ENCODE peak calls at places on chromosome 20, in seven cellular contexts. One of them, this sample, is unnamed.

GRCh38 chr20:63310265-63310971 is 17.4 kb downstream of the COL20A1 start:
- DNase-seq in NCI-H1417: peak
- DNase-seq in stimulated activated CD4-positive, alpha-beta T cell treated with anti-CD3 and anti-CD28 coated beads, Interleukin-12 subunit alpha, Interleukin-12 subunit beta, amount 100 ng/mL, for 4 hours: no peak
- DNase-seq in erythroblast: no peak
- DNase-seq in CD4-positive, CD25-positive, alpha-beta regulatory T cell: no peak
- DNase-seq in germinal center: no peak
- DNase-seq in left colon: no peak
- DNase-seq in this sample: no peak

GRCh38 chr20:50188879-50189680 is 1.6 kb upstream of the CEBPB start:
- DNase-seq in NCI-H1417: no peak
- DNase-seq in stimulated activated CD4-positive, alpha-beta T cell treated with anti-CD3 and anti-CD28 coated beads, Interleukin-12 subunit alpha, Interleukin-12 subunit beta, amount 100 ng/mL, for 4 hours: no peak
- DNase-seq in erythroblast: peak
- DNase-seq in CD4-positive, CD25-positive, alpha-beta regulatory T cell: no peak
- DNase-seq in germinal center: no peak
- DNase-seq in left colon: no peak
- DNase-seq in this sample: no peak

GRCh38 chr20:25178563-25179438 is 16.7 kb upstream of the ENTPD6 start:
- DNase-seq in NCI-H1417: peak
- DNase-seq in stimulated activated CD4-positive, alpha-beta T cell treated with anti-CD3 and anti-CD28 coated beads, Interleukin-12 subunit alpha, Interleukin-12 subunit beta, amount 100 ng/mL, for 4 hours: no peak
- DNase-seq in erythroblast: peak
- DNase-seq in CD4-positive, CD25-positive, alpha-beta regulatory T cell: no peak
- DNase-seq in germinal center: no peak
- DNase-seq in left colon: no peak
- DNase-seq in this sample: no peak

GRCh38 chr20:23147964-23148720 is 62.0 kb upstream of the CD93 start:
- DNase-seq in NCI-H1417: no peak
- DNase-seq in stimulated activated CD4-positive, alpha-beta T cell treated with anti-CD3 and anti-CD28 coated beads, Interleukin-12 subunit alpha, Interleukin-12 subunit beta, amount 100 ng/mL, for 4 hours: no peak
- DNase-seq in erythroblast: peak
- DNase-seq in CD4-positive, CD25-positive, alpha-beta regulatory T cell: no peak
- DNase-seq in germinal center: no peak
- DNase-seq in left colon: no peak
- DNase-seq in this sample: no peak

GRCh38 chr20:49583669-49584417 is 15.9 kb upstream of the PTGIS start:
- DNase-seq in NCI-H1417: no peak
- DNase-seq in stimulated activated CD4-positive, alpha-beta T cell treated with anti-CD3 and anti-CD28 coated beads, Interleukin-12 subunit alpha, Interleukin-12 subunit beta, amount 100 ng/mL, for 4 hours: no peak
- DNase-seq in erythroblast: peak
- DNase-seq in CD4-positive, CD25-positive, alpha-beta regulatory T cell: no peak
- DNase-seq in germinal center: no peak
- DNase-seq in left colon: peak
- DNase-seq in this sample: peak

GRCh38 chr20:62314711-62315302 is 12.0 kb downstream of the ADRM1 start:
- DNase-seq in NCI-H1417: no peak
- DNase-seq in stimulated activated CD4-positive, alpha-beta T cell treated with anti-CD3 and anti-CD28 coated beads, Interleukin-12 subunit alpha, Interleukin-12 subunit beta, amount 100 ng/mL, for 4 hours: no peak
- DNase-seq in erythroblast: no peak
- DNase-seq in CD4-positive, CD25-positive, alpha-beta regulatory T cell: no peak
- DNase-seq in germinal center: no peak
- DNase-seq in left colon: no peak
- DNase-seq in this sample: no peak

GRCh38 chr20:64003970-64004725 is 23.2 kb downstream of the PRPF6 start:
- DNase-seq in NCI-H1417: peak
- DNase-seq in stimulated activated CD4-positive, alpha-beta T cell treated with anti-CD3 and anti-CD28 coated beads, Interleukin-12 subunit alpha, Interleukin-12 subunit beta, amount 100 ng/mL, for 4 hours: no peak
- DNase-seq in erythroblast: no peak
- DNase-seq in CD4-positive, CD25-positive, alpha-beta regulatory T cell: no peak
- DNase-seq in germinal center: no peak
- DNase-seq in left colon: no peak
- DNase-seq in this sample: no peak

GRCh38 chr20:58342104-58342945 is 32.8 kb downstream of the RAB22A start:
- DNase-seq in NCI-H1417: no peak
- DNase-seq in stimulated activated CD4-positive, alpha-beta T cell treated with anti-CD3 and anti-CD28 coated beads, Interleukin-12 subunit alpha, Interleukin-12 subunit beta, amount 100 ng/mL, for 4 hours: no peak
- DNase-seq in erythroblast: no peak
- DNase-seq in CD4-positive, CD25-positive, alpha-beta regulatory T cell: no peak
- DNase-seq in germinal center: no peak
- DNase-seq in left colon: no peak
- DNase-seq in this sample: no peak

GRCh38 chr20:58389324-58389967 is 417 bp downstream of the VAPB start:
- DNase-seq in NCI-H1417: peak
- DNase-seq in stimulated activated CD4-positive, alpha-beta T cell treated with anti-CD3 and anti-CD28 coated beads, Interleukin-12 subunit alpha, Interleukin-12 subunit beta, amount 100 ng/mL, for 4 hours: peak
- DNase-seq in erythroblast: peak
- DNase-seq in CD4-positive, CD25-positive, alpha-beta regulatory T cell: no peak
- DNase-seq in germinal center: peak
- DNase-seq in left colon: no peak
- DNase-seq in this sample: peak

GRCh38 chr20:13863244-13863643 is 78.4 kb downstream of the NDUFAF5 start:
- DNase-seq in NCI-H1417: no peak
- DNase-seq in stimulated activated CD4-positive, alpha-beta T cell treated with anti-CD3 and anti-CD28 coated beads, Interleukin-12 subunit alpha, Interleukin-12 subunit beta, amount 100 ng/mL, for 4 hours: no peak
- DNase-seq in erythroblast: no peak
- DNase-seq in CD4-positive, CD25-positive, alpha-beta regulatory T cell: no peak
- DNase-seq in germinal center: no peak
- DNase-seq in left colon: no peak
- DNase-seq in this sample: no peak

GRCh38 chr20:31698803-31699718 is 23.6 kb downstream of the BCL2L1 start:
- DNase-seq in NCI-H1417: peak
- DNase-seq in stimulated activated CD4-positive, alpha-beta T cell treated with anti-CD3 and anti-CD28 coated beads, Interleukin-12 subunit alpha, Interleukin-12 subunit beta, amount 100 ng/mL, for 4 hours: no peak
- DNase-seq in erythroblast: peak
- DNase-seq in CD4-positive, CD25-positive, alpha-beta regulatory T cell: no peak
- DNase-seq in germinal center: no peak
- DNase-seq in left colon: peak
- DNase-seq in this sample: no peak

GRCh38 chr20:59462249-59462648 is 142.1 kb upstream of the PHACTR3 start:
- DNase-seq in NCI-H1417: no peak
- DNase-seq in stimulated activated CD4-positive, alpha-beta T cell treated with anti-CD3 and anti-CD28 coated beads, Interleukin-12 subunit alpha, Interleukin-12 subunit beta, amount 100 ng/mL, for 4 hours: no peak
- DNase-seq in erythroblast: no peak
- DNase-seq in CD4-positive, CD25-positive, alpha-beta regulatory T cell: no peak
- DNase-seq in germinal center: no peak
- DNase-seq in left colon: no peak
- DNase-seq in this sample: no peak

GRCh38 chr20:31719644-31720485 is 2.8 kb downstream of the BCL2L1 start:
- DNase-seq in NCI-H1417: no peak
- DNase-seq in stimulated activated CD4-positive, alpha-beta T cell treated with anti-CD3 and anti-CD28 coated beads, Interleukin-12 subunit alpha, Interleukin-12 subunit beta, amount 100 ng/mL, for 4 hours: no peak
- DNase-seq in erythroblast: peak
- DNase-seq in CD4-positive, CD25-positive, alpha-beta regulatory T cell: no peak
- DNase-seq in germinal center: peak
- DNase-seq in left colon: peak
- DNase-seq in this sample: no peak

GRCh38 chr20:63241272-63241671 is 5.6 kb downstream of the BIRC7 start:
- DNase-seq in NCI-H1417: no peak
- DNase-seq in stimulated activated CD4-positive, alpha-beta T cell treated with anti-CD3 and anti-CD28 coated beads, Interleukin-12 subunit alpha, Interleukin-12 subunit beta, amount 100 ng/mL, for 4 hours: no peak
- DNase-seq in erythroblast: no peak
- DNase-seq in CD4-positive, CD25-positive, alpha-beta regulatory T cell: no peak
- DNase-seq in germinal center: no peak
- DNase-seq in left colon: no peak
- DNase-seq in this sample: no peak

GRCh38 chr20:49115565-49115964 is 69.5 kb downstream of the CSE1L start:
- DNase-seq in NCI-H1417: no peak
- DNase-seq in stimulated activated CD4-positive, alpha-beta T cell treated with anti-CD3 and anti-CD28 coated beads, Interleukin-12 subunit alpha, Interleukin-12 subunit beta, amount 100 ng/mL, for 4 hours: no peak
- DNase-seq in erythroblast: no peak
- DNase-seq in CD4-positive, CD25-positive, alpha-beta regulatory T cell: no peak
- DNase-seq in germinal center: no peak
- DNase-seq in left colon: no peak
- DNase-seq in this sample: no peak

GRCh38 chr20:21607971-21608735 is 94.3 kb upstream of the NKX2-2 start:
- DNase-seq in NCI-H1417: no peak
- DNase-seq in stimulated activated CD4-positive, alpha-beta T cell treated with anti-CD3 and anti-CD28 coated beads, Interleukin-12 subunit alpha, Interleukin-12 subunit beta, amount 100 ng/mL, for 4 hours: no peak
- DNase-seq in erythroblast: no peak
- DNase-seq in CD4-positive, CD25-positive, alpha-beta regulatory T cell: no peak
- DNase-seq in germinal center: no peak
- DNase-seq in left colon: no peak
- DNase-seq in this sample: peak

GRCh38 chr20:19074828-19075516 is 137.5 kb upstream of the SLC24A3 start:
- DNase-seq in NCI-H1417: peak
- DNase-seq in stimulated activated CD4-positive, alpha-beta T cell treated with anti-CD3 and anti-CD28 coated beads, Interleukin-12 subunit alpha, Interleukin-12 subunit beta, amount 100 ng/mL, for 4 hours: no peak
- DNase-seq in erythroblast: no peak
- DNase-seq in CD4-positive, CD25-positive, alpha-beta regulatory T cell: no peak
- DNase-seq in germinal center: peak
- DNase-seq in left colon: no peak
- DNase-seq in this sample: no peak

GRCh38 chr20:2084703-2085102 is 16.9 kb upstream of the STK35 start:
- DNase-seq in NCI-H1417: no peak
- DNase-seq in stimulated activated CD4-positive, alpha-beta T cell treated with anti-CD3 and anti-CD28 coated beads, Interleukin-12 subunit alpha, Interleukin-12 subunit beta, amount 100 ng/mL, for 4 hours: no peak
- DNase-seq in erythroblast: no peak
- DNase-seq in CD4-positive, CD25-positive, alpha-beta regulatory T cell: no peak
- DNase-seq in germinal center: no peak
- DNase-seq in left colon: no peak
- DNase-seq in this sample: no peak

GRCh38 chr20:63441777-63442493 is 30.5 kb downstream of the KCNQ2 start:
- DNase-seq in NCI-H1417: peak
- DNase-seq in stimulated activated CD4-positive, alpha-beta T cell treated with anti-CD3 and anti-CD28 coated beads, Interleukin-12 subunit alpha, Interleukin-12 subunit beta, amount 100 ng/mL, for 4 hours: peak
- DNase-seq in erythroblast: peak
- DNase-seq in CD4-positive, CD25-positive, alpha-beta regulatory T cell: peak
- DNase-seq in germinal center: peak
- DNase-seq in left colon: no peak
- DNase-seq in this sample: peak

GRCh38 chr20:58850693-58851174 is at the start of gene GNAS-AS1:
- DNase-seq in NCI-H1417: no peak
- DNase-seq in stimulated activated CD4-positive, alpha-beta T cell treated with anti-CD3 and anti-CD28 coated beads, Interleukin-12 subunit alpha, Interleukin-12 subunit beta, amount 100 ng/mL, for 4 hours: peak
- DNase-seq in erythroblast: peak
- DNase-seq in CD4-positive, CD25-positive, alpha-beta regulatory T cell: peak
- DNase-seq in germinal center: peak
- DNase-seq in left colon: peak
- DNase-seq in this sample: peak

GRCh38 chr20:22918286-22918983 is 116.7 kb upstream of the SSTR4 start:
- DNase-seq in NCI-H1417: peak
- DNase-seq in stimulated activated CD4-positive, alpha-beta T cell treated with anti-CD3 and anti-CD28 coated beads, Interleukin-12 subunit alpha, Interleukin-12 subunit beta, amount 100 ng/mL, for 4 hours: no peak
- DNase-seq in erythroblast: peak
- DNase-seq in CD4-positive, CD25-positive, alpha-beta regulatory T cell: no peak
- DNase-seq in germinal center: no peak
- DNase-seq in left colon: no peak
- DNase-seq in this sample: no peak

GRCh38 chr20:3188823-3189413 is 15.6 kb downstream of the DDRGK1 start:
- DNase-seq in NCI-H1417: no peak
- DNase-seq in stimulated activated CD4-positive, alpha-beta T cell treated with anti-CD3 and anti-CD28 coated beads, Interleukin-12 subunit alpha, Interleukin-12 subunit beta, amount 100 ng/mL, for 4 hours: no peak
- DNase-seq in erythroblast: no peak
- DNase-seq in CD4-positive, CD25-positive, alpha-beta regulatory T cell: no peak
- DNase-seq in germinal center: no peak
- DNase-seq in left colon: no peak
- DNase-seq in this sample: no peak

GRCh38 chr20:16434087-16434664 is 139.1 kb downstream of the KIF16B start:
- DNase-seq in NCI-H1417: no peak
- DNase-seq in stimulated activated CD4-positive, alpha-beta T cell treated with anti-CD3 and anti-CD28 coated beads, Interleukin-12 subunit alpha, Interleukin-12 subunit beta, amount 100 ng/mL, for 4 hours: peak
- DNase-seq in erythroblast: peak
- DNase-seq in CD4-positive, CD25-positive, alpha-beta regulatory T cell: no peak
- DNase-seq in germinal center: peak
- DNase-seq in left colon: no peak
- DNase-seq in this sample: peak

GRCh38 chr20:49859807-49860206 is 47.2 kb downstream of the SLC9A8 start:
- DNase-seq in NCI-H1417: no peak
- DNase-seq in stimulated activated CD4-positive, alpha-beta T cell treated with anti-CD3 and anti-CD28 coated beads, Interleukin-12 subunit alpha, Interleukin-12 subunit beta, amount 100 ng/mL, for 4 hours: no peak
- DNase-seq in erythroblast: no peak
- DNase-seq in CD4-positive, CD25-positive, alpha-beta regulatory T cell: no peak
- DNase-seq in germinal center: no peak
- DNase-seq in left colon: no peak
- DNase-seq in this sample: no peak

GRCh38 chr20:13256606-13257005 is 35.5 kb downstream of the ISM1 start:
- DNase-seq in NCI-H1417: no peak
- DNase-seq in stimulated activated CD4-positive, alpha-beta T cell treated with anti-CD3 and anti-CD28 coated beads, Interleukin-12 subunit alpha, Interleukin-12 subunit beta, amount 100 ng/mL, for 4 hours: no peak
- DNase-seq in erythroblast: no peak
- DNase-seq in CD4-positive, CD25-positive, alpha-beta regulatory T cell: no peak
- DNase-seq in germinal center: no peak
- DNase-seq in left colon: no peak
- DNase-seq in this sample: no peak

GRCh38 chr20:40843251-40843650 is 154.2 kb upstream of the MAFB start:
- DNase-seq in NCI-H1417: no peak
- DNase-seq in stimulated activated CD4-positive, alpha-beta T cell treated with anti-CD3 and anti-CD28 coated beads, Interleukin-12 subunit alpha, Interleukin-12 subunit beta, amount 100 ng/mL, for 4 hours: no peak
- DNase-seq in erythroblast: no peak
- DNase-seq in CD4-positive, CD25-positive, alpha-beta regulatory T cell: no peak
- DNase-seq in germinal center: no peak
- DNase-seq in left colon: no peak
- DNase-seq in this sample: no peak

GRCh38 chr20:62651285-62652021 is 9.2 kb downstream of the SLCO4A1 start:
- DNase-seq in NCI-H1417: no peak
- DNase-seq in stimulated activated CD4-positive, alpha-beta T cell treated with anti-CD3 and anti-CD28 coated beads, Interleukin-12 subunit alpha, Interleukin-12 subunit beta, amount 100 ng/mL, for 4 hours: peak
- DNase-seq in erythroblast: peak
- DNase-seq in CD4-positive, CD25-positive, alpha-beta regulatory T cell: peak
- DNase-seq in germinal center: peak
- DNase-seq in left colon: peak
- DNase-seq in this sample: peak

This sample was measured in left ventricle myocardium superior.